ENCODE peak calls at places on chromosomes 11 and 22, in five cellular contexts. One of them, this sample, is unnamed.

GRCh38 chr11:129458756-129459535 is 83.3 kb downstream of the BARX2 start:
- DNase-seq in activated CD8-positive, alpha-beta T cell treated with anti-CD3 and anti-CD28 coated beads for 36 hours: no peak
- DNase-seq in posterior vena cava: peak
- DNase-seq in mucosa of gallbladder: no peak
- DNase-seq in T follicular helper cell: no peak
- DNase-seq in this sample: no peak

GRCh38 chr11:2178906-2179494 is 7.4 kb upstream of the TH start:
- DNase-seq in activated CD8-positive, alpha-beta T cell treated with anti-CD3 and anti-CD28 coated beads for 36 hours: no peak
- DNase-seq in posterior vena cava: no peak
- DNase-seq in mucosa of gallbladder: no peak
- DNase-seq in T follicular helper cell: no peak
- DNase-seq in this sample: no peak

GRCh38 chr22:35589071-35589735 is 27.9 kb downstream of the MB start:
- DNase-seq in activated CD8-positive, alpha-beta T cell treated with anti-CD3 and anti-CD28 coated beads for 36 hours: no peak
- DNase-seq in posterior vena cava: peak
- DNase-seq in mucosa of gallbladder: no peak
- DNase-seq in T follicular helper cell: no peak
- DNase-seq in this sample: no peak

GRCh38 chr11:85595285-85595884 is 31.8 kb downstream of the DLG2 start:
- DNase-seq in activated CD8-positive, alpha-beta T cell treated with anti-CD3 and anti-CD28 coated beads for 36 hours: no peak
- DNase-seq in posterior vena cava: no peak
- DNase-seq in mucosa of gallbladder: no peak
- DNase-seq in T follicular helper cell: no peak
- DNase-seq in this sample: peak

GRCh38 chr22:49999063-49999900 is 13.3 kb downstream of the IL17REL start:
- DNase-seq in activated CD8-positive, alpha-beta T cell treated with anti-CD3 and anti-CD28 coated beads for 36 hours: no peak
- DNase-seq in posterior vena cava: peak
- DNase-seq in mucosa of gallbladder: no peak
- DNase-seq in T follicular helper cell: no peak
- DNase-seq in this sample: no peak

GRCh38 chr11:72236083-72236697 is 7.8 kb downstream of the PHOX2A start:
- DNase-seq in activated CD8-positive, alpha-beta T cell treated with anti-CD3 and anti-CD28 coated beads for 36 hours: no peak
- DNase-seq in posterior vena cava: no peak
- DNase-seq in mucosa of gallbladder: no peak
- DNase-seq in T follicular helper cell: no peak
- DNase-seq in this sample: no peak

GRCh38 chr11:109490953-109491733 is 69.2 kb downstream of the C11orf87 start:
- DNase-seq in activated CD8-positive, alpha-beta T cell treated with anti-CD3 and anti-CD28 coated beads for 36 hours: no peak
- DNase-seq in posterior vena cava: no peak
- DNase-seq in mucosa of gallbladder: no peak
- DNase-seq in T follicular helper cell: no peak
- DNase-seq in this sample: no peak

GRCh38 chr11:20117291-20117690 is 43.0 kb downstream of the DBX1 start:
- DNase-seq in activated CD8-positive, alpha-beta T cell treated with anti-CD3 and anti-CD28 coated beads for 36 hours: no peak
- DNase-seq in posterior vena cava: no peak
- DNase-seq in mucosa of gallbladder: no peak
- DNase-seq in T follicular helper cell: no peak
- DNase-seq in this sample: no peak

GRCh38 chr11:8689726-8690255 is 7.2 kb downstream of the RPL27A start:
- DNase-seq in activated CD8-positive, alpha-beta T cell treated with anti-CD3 and anti-CD28 coated beads for 36 hours: no peak
- DNase-seq in posterior vena cava: no peak
- DNase-seq in mucosa of gallbladder: no peak
- DNase-seq in T follicular helper cell: no peak
- DNase-seq in this sample: no peak

GRCh38 chr11:76166314-76166713 is 40.0 kb downstream of the WNT11 start:
- DNase-seq in activated CD8-positive, alpha-beta T cell treated with anti-CD3 and anti-CD28 coated beads for 36 hours: peak
- DNase-seq in posterior vena cava: no peak
- DNase-seq in mucosa of gallbladder: no peak
- DNase-seq in T follicular helper cell: no peak
- DNase-seq in this sample: no peak

GRCh38 chr11:84899134-84899533 is 728.0 kb downstream of the DLG2 start:
- DNase-seq in activated CD8-positive, alpha-beta T cell treated with anti-CD3 and anti-CD28 coated beads for 36 hours: no peak
- DNase-seq in posterior vena cava: no peak
- DNase-seq in mucosa of gallbladder: no peak
- DNase-seq in T follicular helper cell: no peak
- DNase-seq in this sample: no peak

GRCh38 chr11:108754901-108755625 is 90.2 kb downstream of the DDX10 start:
- DNase-seq in activated CD8-positive, alpha-beta T cell treated with anti-CD3 and anti-CD28 coated beads for 36 hours: no peak
- DNase-seq in posterior vena cava: no peak
- DNase-seq in mucosa of gallbladder: no peak
- DNase-seq in T follicular helper cell: no peak
- DNase-seq in this sample: no peak

GRCh38 chr11:665707-666281 is 28.7 kb downstream of the DRD4 start:
- DNase-seq in activated CD8-positive, alpha-beta T cell treated with anti-CD3 and anti-CD28 coated beads for 36 hours: no peak
- DNase-seq in posterior vena cava: no peak
- DNase-seq in mucosa of gallbladder: no peak
- DNase-seq in T follicular helper cell: no peak
- DNase-seq in this sample: peak

GRCh38 chr22:26079009-26079408 is 90.3 kb upstream of the SEZ6L start:
- DNase-seq in activated CD8-positive, alpha-beta T cell treated with anti-CD3 and anti-CD28 coated beads for 36 hours: no peak
- DNase-seq in posterior vena cava: no peak
- DNase-seq in mucosa of gallbladder: no peak
- DNase-seq in T follicular helper cell: no peak
- DNase-seq in this sample: no peak

GRCh38 chr11:101860694-101861371 is 54.0 kb upstream of the CEP126 start:
- DNase-seq in activated CD8-positive, alpha-beta T cell treated with anti-CD3 and anti-CD28 coated beads for 36 hours: peak
- DNase-seq in posterior vena cava: no peak
- DNase-seq in mucosa of gallbladder: peak
- DNase-seq in T follicular helper cell: no peak
- DNase-seq in this sample: peak

GRCh38 chr11:58286249-58286648 is 18.2 kb upstream of the OR10W1 start:
- DNase-seq in activated CD8-positive, alpha-beta T cell treated with anti-CD3 and anti-CD28 coated beads for 36 hours: peak
- DNase-seq in posterior vena cava: no peak
- DNase-seq in mucosa of gallbladder: no peak
- DNase-seq in T follicular helper cell: no peak
- DNase-seq in this sample: no peak

GRCh38 chr11:128802358-128802981 is 64.6 kb downstream of the KCNJ1 start:
- DNase-seq in activated CD8-positive, alpha-beta T cell treated with anti-CD3 and anti-CD28 coated beads for 36 hours: no peak
- DNase-seq in posterior vena cava: no peak
- DNase-seq in mucosa of gallbladder: no peak
- DNase-seq in T follicular helper cell: no peak
- DNase-seq in this sample: no peak

GRCh38 chr11:117220999-117221774 is 10.7 kb downstream of the PCSK7 start:
- DNase-seq in activated CD8-positive, alpha-beta T cell treated with anti-CD3 and anti-CD28 coated beads for 36 hours: no peak
- DNase-seq in posterior vena cava: peak
- DNase-seq in mucosa of gallbladder: no peak
- DNase-seq in T follicular helper cell: no peak
- DNase-seq in this sample: no peak

GRCh38 chr11:61270354-61271070 is 24.6 kb downstream of the VWCE start:
- DNase-seq in activated CD8-positive, alpha-beta T cell treated with anti-CD3 and anti-CD28 coated beads for 36 hours: no peak
- DNase-seq in posterior vena cava: no peak
- DNase-seq in mucosa of gallbladder: no peak
- DNase-seq in T follicular helper cell: no peak
- DNase-seq in this sample: no peak

GRCh38 chr22:46066691-46067090 is 83.6 kb upstream of the PPARA start:
- DNase-seq in activated CD8-positive, alpha-beta T cell treated with anti-CD3 and anti-CD28 coated beads for 36 hours: no peak
- DNase-seq in posterior vena cava: peak
- DNase-seq in mucosa of gallbladder: no peak
- DNase-seq in T follicular helper cell: no peak
- DNase-seq in this sample: no peak

GRCh38 chr22:20130319-20130718 is 1.3 kb upstream of the ZDHHC8 start:
- DNase-seq in activated CD8-positive, alpha-beta T cell treated with anti-CD3 and anti-CD28 coated beads for 36 hours: peak
- DNase-seq in posterior vena cava: no peak
- DNase-seq in mucosa of gallbladder: no peak
- DNase-seq in T follicular helper cell: no peak
- DNase-seq in this sample: peak

GRCh38 chr11:2376751-2377451 is at the start of gene CD81:
- DNase-seq in activated CD8-positive, alpha-beta T cell treated with anti-CD3 and anti-CD28 coated beads for 36 hours: peak
- DNase-seq in posterior vena cava: peak
- DNase-seq in mucosa of gallbladder: no peak
- DNase-seq in T follicular helper cell: peak
- DNase-seq in this sample: peak

GRCh38 chr11:78666675-78667129 is 92.0 kb upstream of the NARS2 start:
- DNase-seq in activated CD8-positive, alpha-beta T cell treated with anti-CD3 and anti-CD28 coated beads for 36 hours: no peak
- DNase-seq in posterior vena cava: no peak
- DNase-seq in mucosa of gallbladder: no peak
- DNase-seq in T follicular helper cell: no peak
- DNase-seq in this sample: no peak

This sample was measured in cerebellum.